ENCODE peak calls at places on chromosomes 7 and 10, in six cellular contexts. K is WTC11; Y is dermis microvascular lymphatic vessel endothelial cell; W is CD4-positive, alpha-beta memory T cell; M is lung microvascular endothelial cell; T is ELF-1. S is an unnamed sample.

GRCh38 chr7:66748791-66749190 is 8.3 kb downstream of the RABGEF1 start:
- DNase-seq in W (no peak), K (no peak), T (no peak), Y (no peak), M (no peak), S (no peak)

GRCh38 chr7:88092676-88092999 is 127.2 kb downstream of the SRI start:
- DNase-seq in T (no peak), M (no peak), K (no peak), Y (no peak), W (no peak), S (no peak)

GRCh38 chr10:80204801-80205477 is 398 bp downstream of the ANXA11 start:
- DNase-seq in Y (peak), W (no peak), T (peak), M (peak), K (no peak), S (no peak)

GRCh38 chr10:43027331-43027955 is 49.4 kb upstream of the RET start:
- DNase-seq in K (no peak), T (no peak), M (no peak), W (no peak), Y (no peak), S (no peak)

GRCh38 chr7:1245596-1245995 is 12.9 kb downstream of the UNCX start:
- DNase-seq in W (no peak), T (no peak), M (no peak), Y (no peak), K (no peak), S (no peak)

GRCh38 chr7:92691578-92691977 is 101.4 kb upstream of the FAM133B start:
- DNase-seq in K (no peak), T (no peak), W (peak), Y (peak), M (peak), S (peak)

GRCh38 chr7:118068-118802 is 74.1 kb upstream of the FAM20C start:
- DNase-seq in M (no peak), K (no peak), W (no peak), T (no peak), Y (no peak), S (no peak)

GRCh38 chr10:71103969-71104368 is 108.4 kb upstream of the UNC5B start:
- DNase-seq in T (no peak), Y (no peak), M (no peak), K (no peak), W (no peak), S (no peak)

GRCh38 chr7:42192851-42193456 is 44.1 kb downstream of the GLI3 start:
- DNase-seq in Y (no peak), M (no peak), K (no peak), T (peak), W (no peak), S (no peak)

GRCh38 chr10:91391915-91392314 is 18.2 kb upstream of the HECTD2 start:
- DNase-seq in T (no peak), Y (no peak), W (no peak), K (no peak), M (no peak), S (no peak)

GRCh38 chr10:60646966-60647796 is 131.1 kb upstream of the CDK1 start:
- DNase-seq in W (peak), T (no peak), K (no peak), M (peak), Y (peak), S (peak)

GRCh38 chr7:4302203-4302905 is 379.7 kb upstream of the FOXK1 start:
- DNase-seq in T (no peak), M (no peak), K (no peak), W (no peak), Y (no peak), S (no peak)

GRCh38 chr10:89518876-89519842 is 16.2 kb downstream of the SLC16A12 start:
- DNase-seq in M (no peak), Y (no peak), K (no peak), W (no peak), T (no peak), S (no peak)